ENCODE peak calls at places on chromosome 9, in nine cellular contexts. D is iris pigment epithelial cell, U is sigmoid colon, K is progenitor cell of endocrine pancreas, M is breast epithelium, Y is AG20443, I is neural crest cell, T is HuH-7, X is body of pancreas. A is an unnamed sample.

GRCh38 chr9:127572961-127573727 is 38.9 kb upstream of the STXBP1 start:
- DNase-seq in D (peak; percentile 88), U (no peak), K (no peak), M (no peak), Y (peak; percentile 67), I (no peak), T (no peak), X (no peak), A (peak; percentile 65)

GRCh38 chr9:93480262-93480661 is 26.9 kb upstream of the FAM120AOS start:
- DNase-seq in D (no peak), U (no peak), K (no peak), M (no peak), Y (no peak), I (no peak), T (no peak), X (no peak), A (no peak)

GRCh38 chr9:81578606-81579005 is 110.7 kb downstream of the TLE1 start:
- DNase-seq in D (peak; percentile 62), U (no peak), K (no peak), M (no peak), Y (peak; percentile 53), I (no peak), T (no peak), X (no peak), A (peak; percentile 31)

GRCh38 chr9:136741885-136742568 is 713 bp downstream of the LCN10 start:
- DNase-seq in D (no peak), U (no peak), K (no peak), M (no peak), Y (no peak), I (no peak), T (no peak), X (no peak), A (no peak)

GRCh38 chr9:68832853-68833518 is 127.9 kb downstream of the PIP5K1B start:
- DNase-seq in D (no peak), U (no peak), K (no peak), M (peak; percentile 71), Y (no peak), I (no peak), T (no peak), X (no peak), A (no peak)

GRCh38 chr9:116717150-116717549 is 30.0 kb downstream of the TRIM32 start:
- DNase-seq in D (no peak), U (no peak), K (no peak), M (no peak), Y (peak; percentile 44), I (no peak), T (no peak), X (no peak), A (no peak)

GRCh38 chr9:134061688-134062371 is 6.0 kb downstream of the BRD3 start:
- DNase-seq in D (no peak), U (peak; percentile 56), K (no peak), M (no peak), Y (no peak), I (no peak), T (no peak), X (peak; percentile 13), A (peak; percentile 69)

GRCh38 chr9:129319938-129320481 is 141.9 kb upstream of the IER5L start:
- DNase-seq in D (no peak), U (peak; percentile 64), K (no peak), M (no peak), Y (no peak), I (no peak), T (no peak), X (peak; percentile 12), A (no peak)

GRCh38 chr9:94212091-94212490 is 47.0 kb upstream of the ZNF169 start:
- DNase-seq in D (peak; percentile 87), U (no peak), K (no peak), M (no peak), Y (no peak), I (no peak), T (no peak), X (no peak), A (peak; percentile 14)

GRCh38 chr9:81190659-81191058 is 498.7 kb downstream of the TLE1 start:
- DNase-seq in D (no peak), U (no peak), K (no peak), M (no peak), Y (no peak), I (no peak), T (no peak), X (no peak), A (peak; percentile 11)

GRCh38 chr9:14768561-14769234 is 46.2 kb upstream of the CER1 start:
- DNase-seq in D (peak; percentile 56), U (no peak), K (peak; percentile 10), M (no peak), Y (peak; percentile 57), I (peak; percentile 23), T (peak; percentile 15), X (peak; percentile 22), A (peak; percentile 50)

GRCh38 chr9:125649315-125649714 is 57.7 kb downstream of the MAPKAP1 start:
- DNase-seq in D (peak; percentile 90), U (no peak), K (no peak), M (no peak), Y (peak; percentile 84), I (no peak), T (no peak), X (no peak), A (peak; percentile 92)

GRCh38 chr9:112586600-112587155 is 100.1 kb downstream of the KIAA1958 start:
- DNase-seq in D (peak; percentile 32), U (no peak), K (no peak), M (no peak), Y (no peak), I (no peak), T (no peak), X (no peak), A (no peak)

GRCh38 chr9:86353591-86354047 is 591 bp downstream of the TUT7 start:
- DNase-seq in D (peak; percentile 27), U (no peak), K (no peak), M (peak; percentile 40), Y (no peak), I (no peak), T (no peak), X (no peak), A (no peak)

GRCh38 chr9:35980289-35981011 is 22.5 kb upstream of the OR2S2 start:
- DNase-seq in D (no peak), U (no peak), K (no peak), M (no peak), Y (no peak), I (no peak), T (no peak), X (no peak), A (no peak)

GRCh38 chr9:21933865-21934264 is 60.3 kb downstream of the CDKN2A start:
- DNase-seq in D (peak; percentile 74), U (no peak), K (no peak), M (no peak), Y (no peak), I (no peak), T (no peak), X (no peak), A (peak; percentile 39)

GRCh38 chr9:117354252-117354847 is 60.5 kb downstream of the ASTN2 start:
- DNase-seq in D (no peak), U (no peak), K (no peak), M (no peak), Y (no peak), I (no peak), T (no peak), X (no peak), A (no peak)

GRCh38 chr9:79054500-79054899 is 517.3 kb upstream of the TLE4 start:
- DNase-seq in D (peak; percentile 62), U (no peak), K (no peak), M (no peak), Y (no peak), I (no peak), T (no peak), X (no peak), A (peak; percentile 11)

GRCh38 chr9:111759762-111760639 is 34.7 kb downstream of the SHOC1 start:
- DNase-seq in D (peak; percentile 90), U (no peak), K (peak; percentile 33), M (no peak), Y (peak; percentile 54), I (peak; percentile 36), T (peak; percentile 17), X (peak; percentile 56), A (peak; percentile 90)

GRCh38 chr9:81678088-81678487 is 11.3 kb downstream of the TLE1 start:
- DNase-seq in D (no peak), U (no peak), K (no peak), M (no peak), Y (no peak), I (no peak), T (no peak), X (no peak), A (no peak)

GRCh38 chr9:124371183-124371582 is 44.1 kb downstream of the PSMB7 start:
- DNase-seq in D (peak; percentile 78), U (no peak), K (no peak), M (no peak), Y (peak; percentile 45), I (no peak), T (no peak), X (no peak), A (peak; percentile 66)

GRCh38 chr9:123176230-123176629 is 92.2 kb downstream of the STRBP start:
- DNase-seq in D (peak; percentile 41), U (no peak), K (no peak), M (no peak), Y (peak; percentile 11), I (no peak), T (no peak), X (no peak), A (no peak)

GRCh38 chr9:124863371-124863831 is 1.5 kb downstream of the ARPC5L start:
- DNase-seq in D (no peak), U (no peak), K (no peak), M (no peak), Y (no peak), I (no peak), T (no peak), X (no peak), A (no peak)

GRCh38 chr9:69645488-69645887 is 26.7 kb downstream of the APBA1 start:
- DNase-seq in D (no peak), U (no peak), K (no peak), M (peak; percentile 79), Y (no peak), I (no peak), T (no peak), X (peak; percentile 85), A (no peak)

GRCh38 chr9:90441814-90442213 is 200.8 kb downstream of the DIRAS2 start:
- DNase-seq in D (no peak), U (no peak), K (no peak), M (no peak), Y (no peak), I (no peak), T (no peak), X (no peak), A (no peak)

A was measured in LHCN-M2.